ENCODE peak calls at places on chromosomes 4 and X, in seven cellular contexts. One of them, this sample, is unnamed.

GRCh38 chr4:87311684-87312083 is 11.0 kb downstream of the HSD17B13 start:
- DNase-seq in K562: no peak
- DNase-seq in SK-N-SH: no peak
- DNase-seq in HepG2: no peak
- DNase-seq in H1: no peak
- DNase-seq in GM12878: no peak
- DNase-seq in HCT116: no peak
- DNase-seq in this sample: no peak

GRCh38 chr4:126603851-126604250 is 1028.9 kb upstream of the INTU start:
- DNase-seq in GM12878: no peak
- DNase-seq in HCT116: no peak
- DNase-seq in K562: no peak
- DNase-seq in HepG2: no peak
- DNase-seq in H1: no peak
- DNase-seq in SK-N-SH: no peak
- DNase-seq in this sample: no peak

GRCh38 chr4:189302719-189303118 is 638.0 kb upstream of the FRG1 start:
- DNase-seq in K562: no peak
- DNase-seq in H1: no peak
- DNase-seq in GM12878: no peak
- DNase-seq in HCT116: no peak
- DNase-seq in HepG2: no peak
- DNase-seq in SK-N-SH: no peak
- DNase-seq in this sample: no peak

GRCh38 chr4:111689214-111689613 is 456.0 kb upstream of the FAM241A start:
- DNase-seq in GM12878: no peak
- DNase-seq in HepG2: no peak
- DNase-seq in SK-N-SH: no peak
- DNase-seq in K562: no peak
- DNase-seq in HCT116: no peak
- DNase-seq in H1: no peak
- DNase-seq in this sample: no peak

GRCh38 chr4:131006388-131006787 is 1910.4 kb downstream of the C4orf33 start:
- DNase-seq in K562: no peak
- DNase-seq in H1: no peak
- DNase-seq in HCT116: no peak
- DNase-seq in SK-N-SH: no peak
- DNase-seq in HepG2: no peak
- DNase-seq in GM12878: no peak
- DNase-seq in this sample: no peak

GRCh38 chrX:21382715-21383114 is 8.5 kb downstream of the CNKSR2 start:
- DNase-seq in H1: no peak
- DNase-seq in GM12878: no peak
- DNase-seq in K562: no peak
- DNase-seq in SK-N-SH: no peak
- DNase-seq in HepG2: no peak
- DNase-seq in HCT116: peak; percentile 0
- DNase-seq in this sample: no peak

GRCh38 chr4:75630174-75630931 is at the start of gene CDKL2:
- DNase-seq in K562: no peak
- DNase-seq in HCT116: peak; percentile 81
- DNase-seq in SK-N-SH: peak; percentile 96
- DNase-seq in GM12878: peak; percentile 37
- DNase-seq in HepG2: no peak
- DNase-seq in H1: peak; percentile 93
- DNase-seq in this sample: no peak

GRCh38 chr4:37628977-37629609 is 57.1 kb downstream of the RELL1 start:
- DNase-seq in SK-N-SH: no peak
- DNase-seq in K562: peak; percentile 41
- DNase-seq in GM12878: no peak
- DNase-seq in HepG2: no peak
- DNase-seq in HCT116: peak; percentile 59
- DNase-seq in H1: no peak
- DNase-seq in this sample: no peak

GRCh38 chr4:19026281-19026680 is 1004.7 kb upstream of the LCORL start:
- DNase-seq in GM12878: no peak
- DNase-seq in SK-N-SH: no peak
- DNase-seq in K562: no peak
- DNase-seq in HCT116: no peak
- DNase-seq in H1: no peak
- DNase-seq in HepG2: no peak
- DNase-seq in this sample: no peak

GRCh38 chr4:182141046-182141445 is 102.2 kb upstream of the TENM3 start:
- DNase-seq in H1: peak; percentile 62
- DNase-seq in SK-N-SH: no peak
- DNase-seq in HCT116: no peak
- DNase-seq in HepG2: no peak
- DNase-seq in GM12878: no peak
- DNase-seq in K562: no peak
- DNase-seq in this sample: no peak

GRCh38 chr4:48913346-48913745 is 6.8 kb upstream of the OCIAD2 start:
- DNase-seq in K562: no peak
- DNase-seq in SK-N-SH: no peak
- DNase-seq in H1: no peak
- DNase-seq in HepG2: no peak
- DNase-seq in HCT116: no peak
- DNase-seq in GM12878: no peak
- DNase-seq in this sample: no peak

GRCh38 chrX:43822015-43822414 is 60.2 kb downstream of the MAOB start:
- DNase-seq in GM12878: no peak
- DNase-seq in HepG2: no peak
- DNase-seq in K562: no peak
- DNase-seq in H1: no peak
- DNase-seq in HCT116: peak; percentile 4
- DNase-seq in SK-N-SH: no peak
- DNase-seq in this sample: no peak

GRCh38 chr4:76783836-76784235 is 114.1 kb downstream of the SOWAHB start:
- DNase-seq in K562: no peak
- DNase-seq in HCT116: no peak
- DNase-seq in GM12878: no peak
- DNase-seq in SK-N-SH: no peak
- DNase-seq in HepG2: no peak
- DNase-seq in H1: no peak
- DNase-seq in this sample: no peak

DNA sequence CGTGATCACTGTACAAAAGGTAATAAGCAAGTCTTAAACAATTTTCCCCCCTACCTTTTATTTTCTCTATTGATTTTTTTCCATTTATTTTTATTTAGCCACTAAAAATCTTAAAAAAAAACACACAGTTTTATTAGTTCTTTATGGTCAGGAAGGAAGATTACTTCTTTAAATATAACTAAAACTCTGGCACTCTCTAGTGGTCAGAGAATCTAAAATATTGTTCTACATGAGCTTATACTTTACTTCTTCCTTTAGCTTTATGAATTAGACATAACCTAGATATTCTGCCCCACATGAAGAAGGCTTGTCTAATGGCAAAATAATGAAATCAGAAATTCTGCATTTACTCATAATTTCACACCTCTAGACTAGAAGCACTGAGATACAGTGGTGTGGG is 135.2 kb downstream of the PDE5A start:
- DNase-seq in K562: no peak
- DNase-seq in GM12878: no peak
- DNase-seq in H1: no peak
- DNase-seq in HepG2: no peak
- DNase-seq in HCT116: no peak
- DNase-seq in SK-N-SH: no peak
- DNase-seq in this sample: no peak
- TF ChIP-seq JUND in K562: no peak
- TF ChIP-seq JUND in GM12878: no peak
- TF ChIP-seq JUND in H1: no peak
- TF ChIP-seq JUND in HepG2: no peak
- TF ChIP-seq JUND in HCT116: no peak
- TF ChIP-seq JUND in SK-N-SH: no peak
- TF ChIP-seq JUND in this sample: no peak

GRCh38 chr4:80787306-80787705 is 243.2 kb upstream of the BMP3 start:
- DNase-seq in HepG2: no peak
- DNase-seq in K562: no peak
- DNase-seq in SK-N-SH: no peak
- DNase-seq in GM12878: no peak
- DNase-seq in HCT116: no peak
- DNase-seq in H1: no peak
- DNase-seq in this sample: no peak

GRCh38 chr4:80781436-80781835 is 249.1 kb upstream of the BMP3 start:
- DNase-seq in K562: no peak
- DNase-seq in SK-N-SH: no peak
- DNase-seq in GM12878: no peak
- DNase-seq in H1: no peak
- DNase-seq in HCT116: no peak
- DNase-seq in HepG2: no peak
- DNase-seq in this sample: no peak
- TF ChIP-seq JUND in K562: no peak
- TF ChIP-seq JUND in SK-N-SH: no peak
- TF ChIP-seq JUND in GM12878: no peak
- TF ChIP-seq JUND in H1: no peak
- TF ChIP-seq JUND in HCT116: no peak
- TF ChIP-seq JUND in HepG2: no peak
- TF ChIP-seq JUND in this sample: no peak

DNA sequence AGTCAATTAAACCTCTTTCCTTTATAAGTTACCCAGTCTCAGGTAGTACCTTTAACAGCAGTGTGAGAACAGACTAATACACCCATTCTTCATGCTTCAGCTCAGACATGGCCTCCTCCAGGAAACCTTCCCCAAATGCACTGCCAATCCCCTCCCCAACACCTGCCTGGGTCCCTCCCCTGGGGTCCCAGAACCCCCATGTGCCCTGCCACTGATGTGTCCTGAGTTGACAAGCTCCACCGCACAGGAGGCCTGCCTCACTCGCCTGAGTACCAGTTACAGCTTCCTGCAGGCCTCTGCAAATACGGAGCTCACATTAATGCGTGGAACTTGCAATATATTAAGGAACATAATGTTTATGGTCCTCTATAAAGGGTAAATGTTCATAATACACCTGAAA is 34.9 kb upstream of the CRMP1 start:
- DNase-seq in H1: no peak
- DNase-seq in K562: no peak
- DNase-seq in HepG2: no peak
- DNase-seq in HCT116: no peak
- DNase-seq in GM12878: no peak
- DNase-seq in SK-N-SH: no peak
- DNase-seq in this sample: no peak
- TF ChIP-seq JUND in H1: no peak
- TF ChIP-seq JUND in K562: no peak
- TF ChIP-seq JUND in HepG2: no peak
- TF ChIP-seq JUND in HCT116: no peak
- TF ChIP-seq JUND in GM12878: no peak
- TF ChIP-seq JUND in SK-N-SH: no peak
- TF ChIP-seq JUND in this sample: no peak

DNA sequence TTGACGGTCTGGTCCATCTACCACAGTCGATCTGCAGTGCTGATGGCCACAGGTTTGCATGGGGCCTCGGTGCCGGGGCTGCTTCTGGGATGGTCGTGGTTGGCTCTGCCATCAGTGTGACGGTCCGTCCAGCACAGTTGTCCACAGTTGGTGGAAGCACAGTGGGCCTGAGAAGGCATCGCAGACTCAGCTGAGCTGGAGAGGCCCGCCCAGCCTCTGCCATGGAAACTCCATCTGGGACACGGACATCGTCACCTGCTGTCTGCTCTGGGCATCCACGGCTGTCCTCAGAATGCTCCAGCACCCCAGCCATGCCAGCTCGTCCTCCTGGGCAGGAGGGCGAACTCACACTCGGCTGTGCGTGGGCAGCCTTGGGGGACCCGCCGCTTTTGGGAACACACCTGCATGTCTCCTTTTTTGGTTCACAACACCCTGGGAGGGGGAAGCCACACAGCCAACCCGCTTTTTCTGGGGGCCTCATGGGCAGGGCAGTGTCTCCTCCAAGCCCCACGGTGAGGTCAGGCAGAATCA is 33.0 kb downstream of the ABLIM2 start:
- DNase-seq in K562: no peak
- DNase-seq in SK-N-SH: no peak
- DNase-seq in H1: no peak
- DNase-seq in GM12878: no peak
- DNase-seq in HepG2: no peak
- DNase-seq in HCT116: no peak
- DNase-seq in this sample: no peak
- TF ChIP-seq JUND in K562: no peak
- TF ChIP-seq JUND in SK-N-SH: no peak
- TF ChIP-seq JUND in H1: no peak
- TF ChIP-seq JUND in GM12878: no peak
- TF ChIP-seq JUND in HepG2: no peak
- TF ChIP-seq JUND in HCT116: no peak
- TF ChIP-seq JUND in this sample: no peak

DNA sequence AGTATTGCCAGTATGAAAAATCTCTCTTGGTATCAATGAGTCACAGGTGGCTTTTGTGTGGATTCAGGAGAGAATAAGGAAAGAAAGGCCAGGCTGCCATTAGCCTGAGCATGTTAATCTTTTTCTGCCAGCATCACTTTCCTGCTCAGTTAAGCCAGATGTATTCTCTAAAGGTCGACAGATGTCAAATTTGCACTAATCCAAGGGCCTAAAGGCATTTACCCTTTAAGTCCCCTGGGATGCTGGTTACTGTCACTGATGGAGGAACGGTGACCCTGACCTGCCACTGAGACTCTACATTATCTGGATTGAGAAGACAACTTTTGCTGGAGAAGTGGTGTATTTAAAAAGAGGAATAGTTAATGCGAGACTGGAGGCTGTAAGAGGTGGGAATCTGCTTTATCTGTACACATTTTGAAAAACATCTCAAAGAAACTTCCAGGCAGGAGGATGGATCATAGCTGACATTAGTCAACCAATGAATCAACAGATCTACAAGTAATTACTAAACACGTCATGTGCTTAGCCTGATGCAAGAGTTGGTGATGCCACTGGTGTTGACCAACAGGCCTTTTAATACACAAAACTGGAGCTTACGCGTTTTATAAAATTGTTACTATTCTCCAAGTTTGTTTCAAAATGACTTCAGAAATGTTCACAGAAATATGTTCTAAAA is 241.4 kb upstream of the ANXA3 start:
- DNase-seq in H1: no peak
- DNase-seq in GM12878: no peak
- DNase-seq in K562: no peak
- DNase-seq in HepG2: no peak
- DNase-seq in SK-N-SH: peak; percentile 57
- DNase-seq in HCT116: no peak
- DNase-seq in this sample: no peak
- TF ChIP-seq JUND in H1: no peak
- TF ChIP-seq JUND in GM12878: no peak
- TF ChIP-seq JUND in K562: no peak
- TF ChIP-seq JUND in HepG2: no peak
- TF ChIP-seq JUND in SK-N-SH: no peak
- TF ChIP-seq JUND in HCT116: no peak
- TF ChIP-seq JUND in this sample: no peak

GRCh38 chrX:134023851-134024281 is 38.5 kb upstream of the GPC3 start:
- DNase-seq in K562: no peak
- DNase-seq in HCT116: no peak
- DNase-seq in GM12878: no peak
- DNase-seq in H1: no peak
- DNase-seq in HepG2: peak; percentile 92
- DNase-seq in SK-N-SH: no peak
- DNase-seq in this sample: no peak

GRCh38 chrX:134020910-134021309 is 35.5 kb upstream of the GPC3 start:
- DNase-seq in K562: no peak
- DNase-seq in HepG2: peak; percentile 78
- DNase-seq in H1: no peak
- DNase-seq in HCT116: no peak
- DNase-seq in SK-N-SH: peak; percentile 8
- DNase-seq in GM12878: no peak
- DNase-seq in this sample: no peak

GRCh38 chrX:134024686-134025377 is 39.4 kb upstream of the GPC3 start:
- DNase-seq in HepG2: no peak
- DNase-seq in H1: no peak
- DNase-seq in HCT116: no peak
- DNase-seq in SK-N-SH: no peak
- DNase-seq in GM12878: no peak
- DNase-seq in K562: no peak
- DNase-seq in this sample: no peak

GRCh38 chrX:134019567-134020206 is 34.3 kb upstream of the GPC3 start:
- DNase-seq in SK-N-SH: no peak
- DNase-seq in HepG2: peak; percentile 87
- DNase-seq in K562: no peak
- DNase-seq in H1: no peak
- DNase-seq in HCT116: no peak
- DNase-seq in GM12878: no peak
- DNase-seq in this sample: no peak
- TF ChIP-seq JUND in SK-N-SH: no peak
- TF ChIP-seq JUND in HepG2: no peak
- TF ChIP-seq JUND in K562: no peak
- TF ChIP-seq JUND in H1: no peak
- TF ChIP-seq JUND in HCT116: no peak
- TF ChIP-seq JUND in GM12878: no peak
- TF ChIP-seq JUND in this sample: no peak

This sample was measured in T47D.